ENCODE peak calls at places on chromosome 21, in eight cellular contexts. N is adrenal gland, Z is erythroblast, K is sigmoid colon, R is heart left ventricle, S is lower leg skin, U is HCT116, X is suprapubic skin. W is an unnamed sample.

GRCh38 chr21:34792504-34793089 is 123.8 kb downstream of the CLIC6 start:
- DNase-seq in N (no peak), Z (no peak), K (no peak), R (no peak), S (no peak), U (no peak), X (no peak), W (peak)

GRCh38 chr21:28025111-28025510 is 967.6 kb downstream of the LTN1 start:
- DNase-seq in N (no peak), Z (no peak), K (no peak), R (no peak), S (no peak), U (no peak), X (no peak), W (no peak)

GRCh38 chr21:34668803-34669148 is at the start of gene CLIC6:
- DNase-seq in N (no peak), Z (no peak), K (peak), R (peak), S (peak), U (no peak), X (no peak), W (no peak)

GRCh38 chr21:27681841-27682240 is 715.0 kb upstream of the ADAMTS5 start:
- DNase-seq in N (no peak), Z (no peak), K (no peak), R (no peak), S (no peak), U (no peak), X (no peak), W (no peak)

GRCh38 chr21:24272527-24272938 is 1334.7 kb downstream of the MRPL39 start:
- DNase-seq in N (no peak), Z (peak), K (no peak), R (no peak), S (no peak), U (no peak), X (no peak), W (no peak)

GRCh38 chr21:35862969-35863368 is 197.4 kb downstream of the SETD4 start:
- DNase-seq in N (no peak), Z (no peak), K (no peak), R (no peak), S (no peak), U (no peak), X (no peak), W (no peak)

GRCh38 chr21:20739421-20739820 is 258.8 kb upstream of the NCAM2 start:
- DNase-seq in N (no peak), Z (peak), K (no peak), R (no peak), S (no peak), U (no peak), X (no peak), W (no peak)

GRCh38 chr21:38989097-38989744 is 183.5 kb downstream of the ETS2 start:
- DNase-seq in N (no peak), Z (no peak), K (no peak), R (no peak), S (no peak), U (no peak), X (no peak), W (no peak)

GRCh38 chr21:39647476-39647875 is 34.7 kb downstream of the B3GALT5 start:
- DNase-seq in N (no peak), Z (no peak), K (no peak), R (no peak), S (no peak), U (no peak), X (no peak), W (peak)

GRCh38 chr21:38725196-38726157 is 80.3 kb upstream of the ETS2 start:
- DNase-seq in N (no peak), Z (no peak), K (no peak), R (no peak), S (no peak), U (no peak), X (no peak), W (no peak)

DNA sequence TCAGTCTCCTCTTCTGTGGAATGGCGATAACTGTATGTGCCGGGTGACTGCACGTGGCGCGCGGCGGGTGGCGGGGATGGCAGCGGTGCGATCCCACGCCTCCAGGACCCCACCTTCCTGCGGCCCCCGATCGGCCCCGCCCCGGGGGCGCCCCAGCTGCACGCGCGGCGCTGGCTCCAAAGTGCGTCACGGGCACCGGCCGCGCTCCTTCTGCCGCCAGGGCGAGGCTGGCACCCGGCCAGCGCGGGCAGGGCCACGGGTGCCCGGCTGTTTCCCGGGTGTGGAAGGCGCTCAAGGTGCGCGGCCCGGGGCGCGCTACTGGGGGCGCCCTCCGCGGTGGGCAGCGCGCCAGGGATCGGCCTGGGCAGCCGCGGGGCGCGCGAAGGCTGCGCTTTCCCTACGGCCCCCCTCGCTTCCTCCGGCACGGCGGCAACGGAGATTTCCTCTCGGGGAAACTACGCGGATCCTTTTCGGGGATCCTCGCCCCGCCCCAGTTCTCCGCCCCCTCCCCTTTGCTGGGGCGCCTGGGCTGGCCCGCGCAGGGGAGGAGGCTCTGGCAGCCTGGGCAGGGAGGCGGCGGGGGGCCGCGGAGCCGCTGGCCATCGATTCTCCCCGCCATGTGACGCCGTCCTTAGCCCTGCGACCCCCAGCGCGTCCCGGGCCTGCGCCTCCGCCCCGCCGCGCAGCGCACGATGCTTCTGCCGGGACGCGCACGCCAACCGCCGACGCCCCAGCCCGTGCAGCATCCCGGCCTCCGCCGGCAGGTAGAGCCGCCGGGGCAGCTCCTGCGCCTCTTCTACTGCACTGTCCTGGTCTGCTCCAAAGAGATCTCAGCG is at the start of gene EVA1C:
- DNase-seq in N (peak), Z (peak), K (peak), R (peak), S (peak), U (no peak), X (peak), W (no peak)
- TF ChIP-seq POLR2A in N (peak), Z (no peak), K (no peak), R (peak), S (no peak), U (no peak), X (no peak), W (no peak)

DNA sequence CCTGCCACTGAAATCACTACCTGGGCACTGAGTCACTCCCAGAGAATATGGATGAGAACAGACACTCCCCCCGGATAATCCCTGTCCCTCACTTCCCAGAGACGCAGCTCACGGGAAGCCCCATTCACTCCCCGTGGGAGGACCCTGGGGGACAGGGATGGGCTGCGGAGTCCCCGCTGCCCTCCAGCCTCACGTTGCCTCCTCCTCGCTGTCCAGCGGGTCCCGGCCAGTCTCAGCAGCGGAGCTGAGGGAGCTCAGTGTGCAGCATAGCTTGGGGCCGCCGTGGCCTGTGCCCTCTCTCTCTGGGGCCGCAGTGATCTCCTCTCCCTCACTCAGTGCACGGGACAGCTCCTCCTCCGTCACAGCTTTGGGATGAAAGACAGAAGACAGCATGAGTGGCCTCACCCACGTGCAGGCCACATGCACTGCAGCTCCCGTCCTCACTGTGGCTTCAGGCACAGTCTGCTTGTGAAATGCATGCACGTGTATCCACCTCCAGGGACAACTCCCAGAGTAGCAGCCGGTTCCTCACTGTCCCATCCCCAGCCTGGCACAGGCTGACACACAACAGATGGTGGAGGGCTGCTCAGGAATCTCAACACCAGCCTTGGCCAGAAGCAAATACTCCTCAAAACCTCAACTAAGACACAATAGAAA is 7.4 kb downstream of the CFAP410 start:
- DNase-seq in N (no peak), Z (no peak), K (no peak), R (no peak), S (no peak), U (no peak), X (no peak), W (no peak)
- TF ChIP-seq POLR2A in N (no peak), Z (no peak), K (no peak), R (no peak), S (no peak), U (no peak), X (no peak), W (no peak)

DNA sequence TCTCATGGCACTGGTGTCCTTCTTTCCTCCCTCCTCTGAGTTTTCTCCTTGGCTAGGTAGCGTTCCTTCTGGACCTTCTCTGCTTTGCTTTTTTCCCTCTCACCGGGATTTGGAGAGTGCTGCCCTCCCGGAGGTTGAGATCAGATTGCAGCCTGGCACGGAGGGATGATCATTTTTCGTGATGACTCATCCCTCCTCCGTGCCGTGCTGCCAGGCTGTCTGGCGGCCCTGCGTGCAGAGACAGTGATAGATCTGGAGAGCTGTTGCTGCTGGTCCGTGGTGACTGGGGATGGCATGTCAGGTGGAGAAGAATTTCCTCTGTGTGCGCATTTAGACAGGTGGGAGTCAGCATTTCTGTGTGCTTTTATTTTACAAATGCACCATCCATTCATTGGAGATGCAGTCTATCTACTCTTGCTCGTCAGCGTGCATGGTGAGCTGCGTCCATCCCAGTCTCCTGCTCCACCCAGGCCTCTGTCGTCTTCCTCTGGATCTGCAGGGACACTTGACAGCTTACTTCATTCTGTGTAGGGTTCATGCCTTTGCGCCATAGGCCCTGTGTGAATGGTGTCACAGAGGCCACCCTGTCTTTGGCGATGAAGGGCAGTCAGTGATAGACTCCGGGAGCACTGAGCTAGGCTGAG is 104.4 kb downstream of the PCBP3 start:
- DNase-seq in N (peak), Z (no peak), K (no peak), R (no peak), S (no peak), U (peak), X (no peak), W (peak)
- TF ChIP-seq POLR2A in N (no peak), Z (no peak), K (no peak), R (no peak), S (no peak), U (no peak), X (no peak), W (no peak)

DNA sequence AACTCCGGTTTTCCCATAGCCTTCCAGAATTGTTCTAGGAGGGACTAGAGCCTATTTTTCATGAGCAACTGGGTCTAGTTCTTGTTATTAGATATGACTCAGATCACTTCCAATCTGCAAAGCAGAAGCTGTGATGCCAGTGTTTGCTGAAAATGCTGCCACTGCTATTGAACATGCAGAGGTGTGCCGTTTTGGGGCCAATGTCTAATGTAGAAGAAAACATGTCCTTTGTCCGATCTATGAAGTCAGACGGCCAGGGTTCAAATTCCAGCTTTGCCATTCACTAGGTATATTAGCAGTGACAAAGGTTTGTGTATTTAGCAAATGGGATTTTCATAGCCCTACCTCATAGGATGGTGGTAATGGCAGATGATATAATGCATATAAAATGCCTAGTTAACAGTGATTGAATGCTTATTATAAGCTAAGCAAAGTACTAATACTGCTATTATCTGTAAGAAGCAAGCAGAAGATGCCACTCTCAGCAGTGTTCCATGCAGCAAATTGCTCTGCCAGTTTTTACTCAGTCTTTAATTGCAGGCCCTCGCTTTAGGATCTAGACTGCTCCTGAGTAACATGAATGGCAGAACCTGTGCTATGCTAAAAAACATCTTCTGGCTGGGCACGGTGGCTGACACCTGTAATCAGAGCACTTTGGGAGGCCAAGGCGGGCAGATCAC is 40.1 kb upstream of the CXADR start:
- DNase-seq in N (no peak), Z (no peak), K (no peak), R (no peak), S (peak), U (no peak), X (no peak), W (no peak)
- TF ChIP-seq POLR2A in N (no peak), Z (no peak), K (no peak), R (no peak), S (no peak), U (no peak), X (no peak), W (no peak)

GRCh38 chr21:42262826-42263225 is 43.9 kb downstream of the ABCG1 start:
- DNase-seq in N (peak), Z (no peak), K (peak), R (peak), S (peak), U (no peak), X (no peak), W (no peak)
- TF ChIP-seq POLR2A in N (peak), Z (no peak), K (no peak), R (no peak), S (no peak), U (no peak), X (no peak), W (no peak)

DNA sequence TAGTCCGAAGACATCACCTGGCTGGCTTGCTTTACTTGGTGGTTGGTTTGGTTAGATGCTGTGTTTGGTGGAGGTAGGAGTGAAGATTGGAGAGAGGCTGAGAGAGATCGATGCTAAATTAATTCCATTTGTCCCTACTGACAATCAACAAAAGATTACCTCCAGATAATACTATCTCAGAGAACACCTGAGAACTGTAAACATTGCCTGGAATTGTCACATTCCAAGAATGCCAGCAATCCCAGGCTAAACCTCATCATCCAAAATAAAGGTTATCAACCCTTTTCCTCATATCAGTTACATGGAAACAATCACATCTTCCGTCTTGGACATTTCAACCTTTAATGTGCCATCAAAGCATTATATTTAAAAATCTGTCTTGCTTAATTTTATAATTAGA is 141.0 kb downstream of the GRIK1 start:
- DNase-seq in N (no peak), Z (no peak), K (no peak), R (no peak), S (no peak), U (no peak), X (no peak), W (no peak)
- TF ChIP-seq POLR2A in N (no peak), Z (no peak), K (no peak), R (no peak), S (no peak), U (no peak), X (no peak), W (no peak)

DNA sequence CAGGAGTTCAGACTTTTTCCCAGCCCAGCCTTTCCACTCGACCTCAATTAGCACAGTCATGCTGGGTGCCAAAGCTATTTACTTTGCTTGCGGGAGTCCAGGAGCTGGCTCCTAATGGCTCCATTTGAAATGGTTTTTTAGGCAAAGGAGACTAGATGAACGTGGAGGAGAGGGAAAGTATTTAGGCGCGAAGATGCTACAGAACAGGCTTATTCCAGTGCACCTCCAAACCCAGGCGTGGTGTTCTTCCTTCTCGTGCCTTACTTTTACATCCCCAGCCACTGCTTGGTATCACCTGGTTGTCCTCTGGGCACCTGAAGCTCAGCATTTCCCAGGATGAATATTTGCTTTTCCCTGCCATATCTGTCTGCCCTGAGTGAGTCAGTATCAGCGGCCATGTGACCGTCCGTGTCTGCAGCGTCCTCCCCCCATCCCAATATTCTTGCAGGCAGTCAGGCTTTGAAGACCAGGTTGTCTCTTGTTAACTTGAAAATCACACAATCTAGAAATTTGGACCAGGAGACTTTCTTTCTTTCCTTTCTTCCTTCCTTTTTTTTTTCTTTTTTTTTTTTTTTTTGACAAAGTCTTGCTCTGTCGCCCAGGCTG is 198.5 kb downstream of the DYRK1A start:
- DNase-seq in N (peak), Z (no peak), K (no peak), R (no peak), S (no peak), U (no peak), X (no peak), W (no peak)
- TF ChIP-seq POLR2A in N (no peak), Z (no peak), K (no peak), R (no peak), S (no peak), U (no peak), X (no peak), W (no peak)

GRCh38 chr21:16323586-16323985 is 593.8 kb downstream of the USP25 start:
- DNase-seq in N (no peak), Z (no peak), K (no peak), R (no peak), S (no peak), U (no peak), X (no peak), W (no peak)
- TF ChIP-seq POLR2A in N (no peak), Z (no peak), K (no peak), R (no peak), S (no peak), U (no peak), X (no peak), W (no peak)

GRCh38 chr21:36989699-36990507 is 16.6 kb upstream of the RIPPLY3 start:
- DNase-seq in N (peak), Z (peak), K (peak), R (peak), S (peak), U (peak), X (peak), W (no peak)
- TF ChIP-seq POLR2A in N (peak), Z (peak), K (no peak), R (peak), S (no peak), U (peak), X (no peak), W (peak)

GRCh38 chr21:44011774-44012473 is at the start of gene TRAPPC10:
- DNase-seq in N (peak), Z (peak), K (peak), R (peak), S (peak), U (peak), X (peak), W (no peak)
- TF ChIP-seq POLR2A in N (peak), Z (peak), K (peak), R (peak), S (no peak), U (peak), X (peak), W (no peak)